ENCODE peak calls at places on chromosomes 16 and 17, in five cellular contexts. P is CD8-positive, alpha-beta T cell; M is mucosa of descending colon; A is dorsolateral prefrontal cortex; C is sigmoid colon. H is an unnamed sample.

GRCh38 chr16:65429504-65430149 is 307.8 kb upstream of the CDH11 start:
- DNase-seq in P (no peak), M (no peak), A (no peak), C (no peak), H (no peak)

GRCh38 chr16:57999366-57999970 is 1.0 kb downstream of the ZNF319 start:
- DNase-seq in P (peak; percentile 30), M (no peak), A (no peak), C (no peak), H (no peak)

GRCh38 chr16:5175263-5175662 is 77.7 kb upstream of the EEF2KMT start:
- DNase-seq in P (no peak), M (peak; percentile 45), A (peak; percentile 71), C (no peak), H (peak; percentile 47)

GRCh38 chr16:85310868-85311585 is 198.8 kb upstream of the CIBAR2 start:
- DNase-seq in P (peak; percentile 39), M (no peak), A (no peak), C (no peak), H (no peak)

GRCh38 chr17:50556803-50557202 is 3.7 kb upstream of the CACNA1G start:
- DNase-seq in P (no peak), M (no peak), A (no peak), C (no peak), H (no peak)

GRCh38 chr16:21301168-21301894 is 23.2 kb upstream of the CRYM start:
- DNase-seq in P (no peak), M (peak; percentile 93), A (no peak), C (peak; percentile 88), H (peak; percentile 38)

GRCh38 chr17:68515238-68515637 is 3.0 kb downstream of the PRKAR1A start:
- DNase-seq in P (no peak), M (no peak), A (no peak), C (no peak), H (no peak)

GRCh38 chr17:14903810-14904209 is 361.3 kb downstream of the PMP22 start:
- DNase-seq in P (no peak), M (no peak), A (no peak), C (no peak), H (no peak)

GRCh38 chr17:10172241-10172741 is 26.1 kb downstream of the GAS7 start:
- DNase-seq in P (no peak), M (no peak), A (no peak), C (no peak), H (no peak)

GRCh38 chr16:81808933-81809480 is 29.9 kb downstream of the PLCG2 start:
- DNase-seq in P (no peak), M (peak; percentile 46), A (no peak), C (no peak), H (no peak)

GRCh38 chr16:89049484-89050118 is 44.1 kb upstream of the ACSF3 start:
- DNase-seq in P (no peak), M (no peak), A (peak; percentile 48), C (peak; percentile 34), H (no peak)

GRCh38 chr17:75959046-75959838 is 18.4 kb upstream of the FBF1 start:
- DNase-seq in P (no peak), M (no peak), A (no peak), C (no peak), H (no peak)
- H3K4me3 ChIP-seq in P (no peak overlapping the region), M (no peak overlapping the region), A (no peak overlapping the region), C (no peak overlapping the region), H (peak overlapping the region; percentile 16)

DNA sequence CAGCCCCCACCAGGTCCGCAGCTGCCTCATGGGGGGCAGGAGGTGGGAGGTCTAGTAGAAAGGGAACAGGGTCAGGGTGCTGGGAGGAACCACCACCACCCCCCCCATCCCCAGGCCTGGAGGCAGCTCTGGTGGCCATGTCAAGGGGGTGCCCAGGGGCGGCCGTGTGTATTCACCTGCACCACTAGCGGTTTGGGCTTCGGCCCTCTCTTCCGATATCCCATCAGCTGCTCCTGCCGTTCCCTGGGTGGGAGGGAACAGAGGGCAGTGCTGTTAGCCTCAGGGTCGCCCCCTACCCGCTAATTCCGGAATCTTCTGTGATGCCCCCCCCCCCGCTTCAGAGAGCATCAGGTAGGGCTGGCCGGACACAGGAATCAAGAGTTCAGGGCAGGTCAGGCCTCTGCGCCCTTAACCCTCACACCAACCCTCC is 3.8 kb downstream of the CBX4 start:
- DNase-seq in P (no peak), M (peak; percentile 24), A (no peak), C (no peak), H (no peak)
- TF ChIP-seq CTCF in P (no peak), M (no peak), A (no peak), C (no peak), H (peak; percentile 40)

DNA sequence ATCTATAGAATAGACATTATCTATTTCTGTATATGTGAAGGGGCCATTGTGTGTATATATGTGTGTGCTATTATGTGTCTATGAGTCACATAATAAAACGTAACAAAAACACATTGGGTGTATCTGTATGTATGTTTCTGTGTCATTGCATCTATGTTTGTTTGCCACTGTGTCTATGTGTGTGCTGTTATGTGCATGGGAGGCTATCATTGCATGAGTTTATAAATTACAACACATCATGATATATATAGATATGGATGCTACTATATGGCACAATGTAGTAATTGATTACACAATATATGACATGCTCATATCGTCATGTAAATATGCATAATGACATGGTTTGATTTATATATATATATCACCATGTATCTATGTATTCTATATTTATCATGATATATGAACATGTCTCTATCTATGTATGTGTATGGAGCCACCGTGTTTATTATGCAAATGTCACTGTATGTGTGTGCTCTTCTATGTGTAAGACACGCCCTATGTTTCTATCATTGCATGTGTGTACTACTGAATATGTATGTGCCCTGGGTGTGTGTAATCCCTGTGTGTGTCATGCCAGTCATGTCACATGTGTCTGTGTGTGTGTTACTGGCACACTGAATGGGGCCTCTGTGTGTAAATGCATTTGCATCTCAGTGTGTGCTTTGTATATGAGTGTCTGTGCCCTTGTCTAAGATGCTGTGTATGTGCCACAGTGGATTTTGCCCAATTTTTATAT is 1.4 kb upstream of the TSPOAP1 start:
- DNase-seq in P (no peak), M (no peak), A (no peak), C (no peak), H (no peak)
- H3K4me3 ChIP-seq in P (peak overlapping the region; percentile 90), M (no peak overlapping the region), A (peak overlapping the region; percentile 74), C (peak overlapping the region; percentile 48), H (no peak overlapping the region)

DNA sequence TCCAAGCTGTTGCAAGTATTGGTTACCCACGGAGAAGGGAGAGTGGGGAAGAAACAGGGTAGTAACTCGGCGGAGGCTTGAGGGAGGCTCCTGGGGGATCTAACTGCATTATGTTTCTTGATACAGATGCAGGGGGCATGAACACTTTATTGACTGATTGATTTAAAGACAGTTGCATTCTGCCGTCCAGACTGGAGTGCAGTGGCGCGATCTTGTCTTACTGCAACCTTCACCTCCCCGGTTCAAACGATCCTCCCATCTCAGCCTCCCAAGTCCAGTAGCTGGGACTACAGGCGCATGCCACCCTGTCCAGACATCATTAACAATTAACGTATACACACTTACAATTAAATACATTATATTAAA is 15.1 kb upstream of the ERN2 start:
- DNase-seq in P (no peak), M (no peak), A (no peak), C (no peak), H (no peak)
- TF ChIP-seq CTCF in P (peak; percentile 3), M (no peak), A (no peak), C (no peak), H (no peak)

GRCh38 chr16:73062640-73063283 is 14.8 kb upstream of the ZFHX3 start:
- DNase-seq in P (no peak), M (no peak), A (no peak), C (peak; percentile 59), H (no peak)
- H3K4me3 ChIP-seq in P (no peak overlapping the region), M (no peak overlapping the region), A (peak overlapping the region; percentile 4), C (peak overlapping the region; percentile 25), H (no peak overlapping the region)

GRCh38 chr17:9162275-9162985 is 141.1 kb downstream of the NTN1 start:
- DNase-seq in P (no peak), M (no peak), A (no peak), C (no peak), H (no peak)
- TF ChIP-seq CTCF in P (no peak), M (no peak), A (no peak), C (no peak), H (peak; percentile 53)

DNA sequence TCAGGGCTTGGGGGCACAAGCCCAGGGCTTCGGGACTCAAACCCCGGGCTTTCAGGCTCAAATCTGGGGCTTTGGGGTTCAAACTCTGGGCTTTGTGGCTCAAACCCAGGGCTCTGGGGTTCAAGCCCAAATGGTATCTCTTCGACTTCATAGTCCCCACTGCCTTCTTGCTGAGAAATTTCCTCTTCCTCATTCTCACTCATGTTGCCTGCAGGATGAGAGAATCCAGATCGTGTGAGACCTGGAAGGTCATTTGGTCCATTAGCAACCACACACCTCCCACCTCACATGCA is 576 bp downstream of the ZNF768 start:
- DNase-seq in P (no peak), M (no peak), A (no peak), C (no peak), H (no peak)
- H3K4me3 ChIP-seq in P (peak overlapping the region; percentile 38), M (peak overlapping the region; percentile 61), A (peak overlapping the region; percentile 75), C (peak overlapping the region; percentile 61), H (peak overlapping the region; percentile 74)

GRCh38 chr16:15457958-15458357 is 23.6 kb downstream of the BMERB1 start:
- DNase-seq in P (no peak), M (no peak), A (no peak), C (no peak), H (no peak)
- TF ChIP-seq CTCF in P (no peak), M (no peak), A (no peak), C (no peak), H (no peak)

GRCh38 chr17:39664581-39665561 is at the start of gene TCAP:
- DNase-seq in P (no peak), M (peak; percentile 17), A (no peak), C (no peak), H (no peak)

GRCh38 chr17:39665642-39666221 is 583 bp downstream of the TCAP start:
- DNase-seq in P (no peak), M (peak; percentile 23), A (no peak), C (no peak), H (no peak)

GRCh38 chr17:39666601-39667261 is 1.5 kb upstream of the PNMT start:
- DNase-seq in P (no peak), M (peak; percentile 14), A (peak; percentile 58), C (no peak), H (no peak)

GRCh38 chr17:39667262-39668140 is 752 bp upstream of the PNMT start:
- DNase-seq in P (no peak), M (peak; percentile 36), A (no peak), C (no peak), H (no peak)

GRCh38 chr17:39666231-39666600 is 1.1 kb downstream of the TCAP start:
- DNase-seq in P (no peak), M (no peak), A (no peak), C (no peak), H (no peak)
- H3K4me3 ChIP-seq in P (no peak overlapping the region), M (no peak overlapping the region), A (no peak overlapping the region), C (no peak overlapping the region), H (no peak overlapping the region)

GRCh38 chr17:11742891-11743290 is 144.6 kb downstream of the DNAH9 start:
- DNase-seq in P (no peak), M (peak; percentile 14), A (no peak), C (no peak), H (peak; percentile 13)
- TF ChIP-seq CTCF in P (no peak), M (no peak), A (peak; percentile 57), C (no peak), H (peak; percentile 59)